ENCODE peak calls at places on chromosomes 1 and 21, in seven cellular contexts. Q, Y, P, N, E, C and M are unnamed samples.

GRCh38 chr1:1264868-1265272 is 8.8 kb downstream of the UBE2J2 start:
- DNase-seq in C (peak; percentile 84), Q (no peak), N (no peak), Y (peak; percentile 99), P (no peak), E (peak; percentile 95), M (no peak)

GRCh38 chr1:214550339-214551051 is 907 bp downstream of the PTPN14 start:
- DNase-seq in Q (no peak), Y (peak; percentile 40), N (no peak), P (no peak), C (peak; percentile 42), E (peak; percentile 53), M (no peak)

GRCh38 chr1:15246960-15247614 is at the start of gene FHAD1:
- DNase-seq in C (peak; percentile 84), N (no peak), Y (peak; percentile 55), E (peak; percentile 83), Q (peak; percentile 32), P (peak; percentile 52), M (no peak)

GRCh38 chr1:242826706-242827336 is 302.3 kb upstream of the PLD5 start:
- DNase-seq in E (no peak), Y (peak; percentile 0), P (no peak), C (no peak), Q (no peak), N (no peak), M (no peak)

GRCh38 chr1:83641828-83642443 is 357.0 kb downstream of the TTLL7 start:
- DNase-seq in N (no peak), P (no peak), Y (peak; percentile 3), C (no peak), Q (peak; percentile 24), E (no peak), M (no peak)

GRCh38 chr1:160664573-160665051 is 17.8 kb upstream of the SLAMF1 start:
- DNase-seq in P (peak; percentile 64), Y (no peak), Q (no peak), E (no peak), C (no peak), N (no peak), M (no peak)

GRCh38 chr1:15046487-15047165 is 106.9 kb upstream of the TMEM51 start:
- DNase-seq in N (peak; percentile 11), C (peak; percentile 93), E (peak; percentile 86), Q (peak; percentile 57), Y (peak; percentile 85), P (no peak), M (peak; percentile 7)

GRCh38 chr21:15130751-15131150 is 66.0 kb upstream of the NRIP1 start:
- DNase-seq in C (no peak), E (no peak), Q (no peak), P (no peak), Y (no peak), N (no peak), M (no peak)

GRCh38 chr1:89126602-89127001 is 688 bp upstream of the GBP2 start:
- DNase-seq in Y (no peak), Q (no peak), E (no peak), P (no peak), C (no peak), N (no peak), M (no peak)

GRCh38 chr1:94863919-94864318 is 43.8 kb downstream of the SLC44A3 start:
- DNase-seq in Y (peak; percentile 96), Q (no peak), E (peak; percentile 75), N (peak; percentile 38), C (no peak), P (no peak), M (no peak)

GRCh38 chr1:214615111-214615510 is 12.1 kb downstream of the CENPF start:
- DNase-seq in N (no peak), E (no peak), P (no peak), C (no peak), Y (peak; percentile 34), Q (no peak), M (no peak)

GRCh38 chr1:90501281-90501680 is 215.8 kb downstream of the BARHL2 start:
- DNase-seq in C (peak; percentile 28), Y (no peak), E (no peak), P (no peak), N (no peak), Q (no peak), M (no peak)

GRCh38 chr1:112536561-112536960 is 27.8 kb downstream of the WNT2B start:
- DNase-seq in C (no peak), E (no peak), N (no peak), Y (peak; percentile 53), Q (no peak), P (no peak), M (no peak)

GRCh38 chr1:72567511-72567910 is 285.2 kb upstream of the NEGR1 start:
- DNase-seq in Q (no peak), N (no peak), C (no peak), E (no peak), P (no peak), Y (peak; percentile 12), M (no peak)

GRCh38 chr1:210438928-210439841 is 110.5 kb downstream of the HHAT start:
- DNase-seq in Q (no peak), E (peak; percentile 91), Y (peak; percentile 89), P (no peak), N (no peak), C (no peak), M (no peak)

GRCh38 chr1:170789063-170789462 is 125.1 kb downstream of the PRRX1 start:
- DNase-seq in Y (no peak), E (no peak), C (no peak), Q (no peak), N (no peak), P (no peak), M (no peak)

GRCh38 chr1:70504821-70505193 is 93.7 kb downstream of the CTH start:
- DNase-seq in Q (no peak), P (no peak), N (no peak), Y (peak; percentile 88), C (no peak), E (no peak), M (no peak)

GRCh38 chr1:151909167-151910149 is at the start of gene THEM4:
- DNase-seq in E (peak; percentile 99), P (peak; percentile 91), C (peak; percentile 99), Y (peak; percentile 99), N (peak; percentile 95), Q (peak; percentile 98), M (peak; percentile 89)

GRCh38 chr21:15293251-15293650 is 228.5 kb upstream of the NRIP1 start:
- DNase-seq in C (peak; percentile 79), Y (peak; percentile 87), Q (no peak), P (no peak), E (no peak), N (no peak), M (no peak)

GRCh38 chr1:245197121-245197520 is 42.3 kb downstream of the KIF26B start:
- DNase-seq in E (no peak), Q (no peak), C (no peak), Y (no peak), N (no peak), P (no peak), M (no peak)

GRCh38 chr1:157140068-157140588 is 1.9 kb upstream of the ETV3 start:
- DNase-seq in Y (peak; percentile 76), C (peak; percentile 72), N (no peak), E (no peak), Q (no peak), P (no peak), M (no peak)

GRCh38 chr21:17540530-17540929 is 27.7 kb downstream of the CXADR start:
- DNase-seq in N (no peak), E (no peak), Q (no peak), Y (no peak), P (no peak), C (no peak), M (no peak)

GRCh38 chr1:40971962-40972361 is 7.5 kb upstream of the CTPS1 start:
- DNase-seq in E (no peak), N (no peak), P (no peak), Y (no peak), Q (no peak), C (no peak), M (no peak)

GRCh38 chr1:228021526-228022030 is 14.8 kb downstream of the WNT3A start:
- DNase-seq in Y (no peak), C (no peak), N (no peak), P (peak; percentile 26), Q (no peak), E (peak; percentile 31), M (no peak)

GRCh38 chr1:55696181-55696580 is 481.0 kb upstream of the USP24 start:
- DNase-seq in N (peak; percentile 11), E (peak; percentile 79), Q (no peak), C (no peak), Y (peak; percentile 97), P (no peak), M (no peak)

GRCh38 chr1:169348356-169349036 is 19.1 kb downstream of the NME7 start:
- DNase-seq in N (no peak), P (peak; percentile 50), E (no peak), Y (peak; percentile 71), Q (no peak), C (peak; percentile 69), M (no peak)

GRCh38 chr1:147807405-147807804 is 47.0 kb upstream of the GJA5 start:
- DNase-seq in Y (no peak), N (no peak), P (no peak), Q (no peak), C (peak; percentile 9), E (no peak), M (no peak)

DNA sequence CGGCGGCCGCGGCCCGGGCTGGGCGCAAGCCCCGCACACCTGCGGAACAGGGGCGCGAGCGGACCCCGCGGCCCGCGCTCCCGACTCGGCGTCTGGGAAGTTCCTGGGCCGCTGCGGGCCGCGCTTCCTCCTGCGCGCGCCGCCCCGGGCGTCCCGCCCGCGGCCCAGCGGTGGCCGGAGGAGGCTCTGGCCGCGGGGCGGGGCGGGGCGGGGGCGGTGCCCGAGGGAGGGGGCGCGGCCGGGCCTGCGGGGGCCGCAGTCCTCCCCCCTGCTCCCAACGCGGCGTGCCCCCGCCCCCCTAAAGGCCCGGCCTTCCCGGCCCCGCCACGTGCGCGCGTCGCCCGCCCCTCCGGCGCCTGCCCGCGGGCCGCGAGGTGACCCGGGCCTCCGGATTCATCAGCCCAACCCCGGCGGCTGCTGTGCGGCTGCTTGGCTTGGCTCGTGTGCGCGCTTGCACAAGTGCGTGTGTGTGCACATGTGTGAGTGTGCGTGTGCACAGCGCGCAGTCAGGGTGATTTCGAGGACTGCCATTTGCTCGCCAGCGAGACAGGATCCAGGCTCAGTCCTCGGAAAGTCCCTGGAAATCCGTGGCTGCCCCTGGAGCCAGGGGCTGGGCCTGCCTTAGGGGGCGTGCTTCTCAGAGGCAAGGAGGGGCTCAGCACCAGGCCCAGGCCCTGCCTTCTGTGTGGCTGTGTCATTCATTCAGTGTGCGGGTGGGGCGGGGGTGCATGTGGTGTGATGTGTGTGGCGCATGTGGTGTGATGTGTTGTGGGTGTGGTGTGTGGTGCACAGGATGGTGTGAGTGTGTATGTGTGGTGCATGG is at the start of gene C2CD2:
- DNase-seq in Y (peak; percentile 85), N (no peak), Q (peak; percentile 77), P (no peak), E (peak; percentile 86), C (peak; percentile 78), M (no peak)
- H3K27ac ChIP-seq in Y (peak within 1 kb of the TSS; percentile 28), N (peak within 1 kb of the TSS; percentile 76), Q (peak within 1 kb of the TSS; percentile 84), P (peak within 1 kb of the TSS; percentile 6), E (peak within 1 kb of the TSS; percentile 54), C (no peak within 1 kb of the TSS), M (no peak within 1 kb of the TSS)

GRCh38 chr1:226549094-226549936 is 751 bp downstream of the STUM start:
- DNase-seq in P (no peak), Y (peak; percentile 21), C (peak; percentile 46), Q (no peak), N (no peak), E (no peak), M (peak; percentile 4)
- H3K27me3 ChIP-seq in P (peaks cover 36% of the 10 kb centered on the region), Y (peaks cover 69% of the 10 kb centered on the region), C (peaks cover 58% of the 10 kb centered on the region), Q (peaks cover 22% of the 10 kb centered on the region), N (no peaks in the 10 kb centered on the region), E (peaks cover 70% of the 10 kb centered on the region), M (peaks cover 35% of the 10 kb centered on the region)

GRCh38 chr21:41250519-41250918 is 66.1 kb upstream of the FAM3B start:
- DNase-seq in Y (peak; percentile 81), Q (no peak), P (no peak), N (no peak), E (no peak), C (no peak), M (no peak)
- H3K27ac ChIP-seq in Y (peak overlapping the region; percentile 37), Q (no peak overlapping the region), P (no peak overlapping the region), N (peak overlapping the region; percentile 85), E (no peak overlapping the region), C (no peak overlapping the region), M (no peak overlapping the region)

GRCh38 chr1:30537279-30537678 is 186.1 kb downstream of the MATN1 start:
- DNase-seq in Y (no peak), Q (no peak), C (no peak), E (no peak), P (no peak), N (no peak), M (no peak)
- H3K27me3 ChIP-seq in Y (no peaks in the 10 kb centered on the region), Q (peaks cover 4% of the 10 kb centered on the region), C (no peaks in the 10 kb centered on the region), E (no peaks in the 10 kb centered on the region), P (no peaks in the 10 kb centered on the region), N (no peaks in the 10 kb centered on the region), M (peaks cover 6% of the 10 kb centered on the region)